ENCODE peak calls at places on chromosomes 12 and 14, in eight cellular contexts. G is uterus, V is sigmoid colon, N is stomach, W is ovary, S is esophagus muscularis mucosa, B is endothelial cell of umbilical vein, O is breast epithelium. R is an unnamed sample. For H3K27me3, the result is how much of the 10 kb centered on the place peaks cover.

GRCh38 chr12:69470189-69471094 is at the start of gene FRS2:
- DNase-seq in O (peak), B (peak), G (peak), V (peak), W (peak), S (peak), N (peak), R (peak)

GRCh38 chr12:53966070-53966384 is 6.9 kb upstream of the HOXC11 start:
- DNase-seq in B (no peak), G (no peak), W (no peak), N (no peak), V (no peak), S (no peak), O (no peak), R (no peak)

GRCh38 chr12:116954700-116955381 is 44.1 kb downstream of the FBXW8 start:
- DNase-seq in V (no peak), W (peak), B (peak), N (peak), O (no peak), G (no peak), S (no peak), R (peak)

GRCh38 chr12:129016159-129016558 is 162.9 kb downstream of the GLT1D1 start:
- DNase-seq in B (no peak), G (no peak), O (no peak), S (no peak), N (no peak), V (no peak), W (no peak), R (no peak)

GRCh38 chr14:102209224-102209966 is 69.7 kb downstream of the WDR20 start:
- DNase-seq in V (peak), S (no peak), O (no peak), B (no peak), W (no peak), G (no peak), N (no peak), R (peak)

GRCh38 chr14:103393687-103394626 is 8.7 kb downstream of the MARK3 start:
- DNase-seq in V (no peak), S (no peak), O (no peak), W (no peak), B (peak), G (no peak), N (no peak), R (peak)

GRCh38 chr12:79643821-79644220 is 46.9 kb downstream of the PAWR start:
- DNase-seq in O (no peak), B (no peak), W (no peak), N (no peak), G (no peak), V (no peak), S (no peak), R (no peak)

GRCh38 chr12:67920432-67920831 is 68.8 kb upstream of the IFNG-AS1 start:
- DNase-seq in B (no peak), V (no peak), S (no peak), G (no peak), N (no peak), O (no peak), W (no peak), R (no peak)

GRCh38 chr14:49594347-49595089 is 4.2 kb upstream of the LRR1 start:
- DNase-seq in B (peak), O (no peak), G (no peak), S (no peak), V (no peak), N (no peak), W (no peak), R (peak)

GRCh38 chr12:27343255-27344000 is 10.8 kb downstream of the BMAL2 start:
- DNase-seq in V (no peak), B (peak), S (no peak), W (no peak), N (no peak), O (no peak), G (no peak), R (no peak)

GRCh38 chr12:129084875-129085826 is 231.9 kb downstream of the GLT1D1 start:
- DNase-seq in O (no peak), B (no peak), W (no peak), N (no peak), S (no peak), V (no peak), G (no peak), R (no peak)

GRCh38 chr14:93566065-93566693 is 135.4 kb downstream of the UNC79 start:
- DNase-seq in N (no peak), W (no peak), V (no peak), O (no peak), B (no peak), S (no peak), G (no peak), R (no peak)
- H3K27me3 ChIP-seq in N (under half), W (under half), V (under half), O (under half), B (under half), S (under half), G (under half), R (under half)

DNA sequence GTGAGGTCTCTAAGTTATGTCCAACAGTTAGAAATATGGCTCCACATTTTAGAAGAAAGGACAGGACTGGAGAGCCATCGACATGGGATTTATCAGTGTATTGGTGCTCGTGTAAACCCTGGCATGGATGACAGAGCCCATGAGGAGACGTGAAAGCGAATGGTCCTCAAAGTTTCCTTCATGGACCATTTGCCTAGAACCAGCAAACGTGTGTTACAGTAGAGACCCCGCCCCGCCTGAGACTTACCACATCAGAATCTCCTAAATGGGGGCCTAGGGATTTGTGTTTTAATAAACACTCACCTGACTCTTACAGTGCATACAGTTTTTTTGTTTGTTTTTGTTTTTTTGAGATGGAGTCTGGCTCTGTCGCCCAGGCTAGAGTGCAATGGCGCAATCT is 12.2 kb downstream of the EVL start:
- DNase-seq in S (peak), N (no peak), G (no peak), V (no peak), W (no peak), B (no peak), O (no peak), R (no peak)
- H3K27ac ChIP-seq in S (no peak), N (no peak), G (no peak), V (no peak), W (no peak), B (no peak), O (no peak), R (no peak)

DNA sequence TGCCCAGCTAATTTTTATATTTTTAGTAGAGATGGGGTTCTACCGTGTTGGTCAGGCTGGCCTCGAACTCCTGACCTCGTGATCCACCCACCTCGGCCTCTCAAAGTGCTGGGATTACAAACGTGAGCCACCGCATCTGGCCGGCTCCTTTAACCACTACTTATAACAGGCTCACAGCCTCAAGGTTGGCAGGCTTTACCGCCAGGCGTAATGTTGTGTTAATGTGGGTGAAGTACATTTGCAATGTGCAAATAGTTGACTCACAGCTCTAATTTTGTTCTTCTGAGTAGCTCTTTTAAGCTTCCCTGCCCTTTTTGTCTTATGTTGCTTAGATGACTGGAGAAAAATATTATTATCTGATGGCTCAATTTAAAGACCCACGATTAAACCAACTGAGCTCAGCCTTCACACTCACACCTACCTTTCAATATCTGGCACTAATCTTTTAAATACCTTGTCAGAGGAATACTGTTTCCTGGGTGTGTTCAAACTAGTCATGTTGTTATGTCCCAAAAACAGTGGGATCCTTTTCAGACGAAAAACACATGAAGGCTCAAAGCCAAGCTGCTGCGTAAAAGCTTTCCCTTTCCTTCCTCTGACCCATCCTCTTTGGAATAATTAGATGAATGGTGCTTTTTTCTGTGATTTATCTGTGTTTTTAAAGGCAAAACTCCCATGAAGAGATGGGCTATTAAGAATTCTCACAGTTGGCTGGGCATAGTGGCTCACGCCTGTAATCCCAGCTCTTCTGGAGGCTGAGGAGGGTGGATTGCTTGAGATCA is 57.2 kb upstream of the USP44 start:
- DNase-seq in V (no peak), N (peak), S (peak), G (peak), B (peak), W (peak), O (no peak), R (peak)
- TF ChIP-seq POLR2A in V (no peak), N (no peak), S (no peak), G (no peak), B (no peak), W (no peak), O (no peak), R (no peak)

GRCh38 chr14:38212996-38213395 is 5.3 kb downstream of the SSTR1 start:
- DNase-seq in N (no peak), O (no peak), V (no peak), B (no peak), S (no peak), G (no peak), W (no peak), R (no peak)
- H3K27me3 ChIP-seq in N (under half), O (under half), V (under half), B (under half), S (under half), G (under half), W (under half), R (under half)

R was measured in thyroid gland.